ENCODE peak calls at places on chromosomes 7 and 10, in seven cellular contexts. P is H1, G is Peyer's patch, D is suprapubic skin, N is adrenal gland, I is sigmoid colon, U is transverse colon. J is an unnamed sample.

GRCh38 chr10:101022967-101023705 is 7.8 kb downstream of the PDZD7 start:
- DNase-seq in P (no peak), G (no peak), D (no peak), N (no peak), I (peak; percentile 56), U (no peak), J (no peak)

GRCh38 chr10:122849090-122849489 is 3.4 kb upstream of the CUZD1 start:
- DNase-seq in P (no peak), G (no peak), D (no peak), N (no peak), I (no peak), U (no peak), J (no peak)

GRCh38 chr7:44333971-44334733 is 8.8 kb upstream of the CAMK2B start:
- DNase-seq in P (no peak), G (no peak), D (no peak), N (no peak), I (no peak), U (no peak), J (no peak)

GRCh38 chr7:80413395-80413955 is 98.4 kb downstream of the GNAT3 start:
- DNase-seq in P (no peak), G (no peak), D (no peak), N (no peak), I (no peak), U (no peak), J (no peak)

GRCh38 chr7:128073671-128074070 is 42.4 kb upstream of the LRRC4 start:
- DNase-seq in P (no peak), G (no peak), D (no peak), N (no peak), I (no peak), U (no peak), J (peak; percentile 34)

GRCh38 chr10:81569488-81569887 is 305.5 kb upstream of the NRG3 start:
- DNase-seq in P (no peak), G (no peak), D (no peak), N (no peak), I (no peak), U (no peak), J (no peak)

GRCh38 chr7:100583132-100584045 is 2.5 kb downstream of the LRCH4 start:
- DNase-seq in P (no peak), G (peak; percentile 95), D (peak; percentile 78), N (peak; percentile 48), I (peak; percentile 85), U (peak; percentile 72), J (peak; percentile 95)

GRCh38 chr10:131888186-131888604 is 12.6 kb upstream of the PPP2R2D start:
- DNase-seq in P (no peak), G (no peak), D (no peak), N (no peak), I (no peak), U (no peak), J (no peak)

GRCh38 chr10:126240483-126240882 is 147.8 kb downstream of the ADAM12 start:
- DNase-seq in P (no peak), G (no peak), D (no peak), N (no peak), I (no peak), U (no peak), J (no peak)

GRCh38 chr7:75762350-75762917 is 9.6 kb downstream of the CCL26 start:
- DNase-seq in P (no peak), G (no peak), D (no peak), N (no peak), I (no peak), U (no peak), J (no peak)

GRCh38 chr10:110363572-110364411 is 59.1 kb upstream of the SMNDC1 start:
- DNase-seq in P (no peak), G (peak; percentile 35), D (no peak), N (no peak), I (no peak), U (peak; percentile 24), J (no peak)

GRCh38 chr10:4212111-4212635 is 427.2 kb upstream of the KLF6 start:
- DNase-seq in P (no peak), G (no peak), D (no peak), N (no peak), I (no peak), U (no peak), J (no peak)

GRCh38 chr7:47449810-47450586 is 131.9 kb downstream of the TNS3 start:
- DNase-seq in P (no peak), G (no peak), D (no peak), N (no peak), I (no peak), U (no peak), J (no peak)

GRCh38 chr10:43133196-43133808 is 4.9 kb upstream of the CSGALNACT2 start:
- DNase-seq in P (no peak), G (no peak), D (no peak), N (no peak), I (no peak), U (no peak), J (no peak)

GRCh38 chr10:126011995-126012394 is 115.6 kb downstream of the FANK1 start:
- DNase-seq in P (no peak), G (no peak), D (no peak), N (no peak), I (no peak), U (no peak), J (no peak)

GRCh38 chr10:43816351-43817321 is 168.0 kb upstream of the ZNF32 start:
- DNase-seq in P (no peak), G (peak; percentile 67), D (no peak), N (no peak), I (peak; percentile 76), U (peak; percentile 61), J (peak; percentile 82)

GRCh38 chr10:80539421-80539999 is 1.8 kb downstream of the SH2D4B start:
- DNase-seq in P (no peak), G (no peak), D (no peak), N (no peak), I (peak; percentile 55), U (peak; percentile 8), J (peak; percentile 53)

GRCh38 chr7:741850-742249 is 14.8 kb upstream of the PRKAR1B start:
- DNase-seq in P (no peak), G (no peak), D (peak; percentile 59), N (no peak), I (peak; percentile 44), U (no peak), J (peak; percentile 35)

GRCh38 chr10:117734626-117735405 is 192.3 kb downstream of the EMX2 start:
- DNase-seq in P (no peak), G (no peak), D (no peak), N (no peak), I (no peak), U (no peak), J (no peak)

GRCh38 chr7:24902276-24902675 is 77.7 kb downstream of the OSBPL3 start:
- DNase-seq in P (no peak), G (no peak), D (no peak), N (no peak), I (no peak), U (no peak), J (no peak)

GRCh38 chr7:142800103-142800502 is 29.3 kb downstream of the PRSS2 start:
- DNase-seq in P (no peak), G (no peak), D (no peak), N (no peak), I (no peak), U (no peak), J (no peak)

GRCh38 chr7:77651544-77652162 is 44.6 kb upstream of the RSBN1L start:
- DNase-seq in P (no peak), G (no peak), D (no peak), N (no peak), I (no peak), U (no peak), J (no peak)

GRCh38 chr10:36493511-36493880 is 631.9 kb upstream of the ANKRD30A start:
- DNase-seq in P (no peak), G (no peak), D (no peak), N (no peak), I (no peak), U (no peak), J (no peak)

GRCh38 chr7:31052504-31052840 is 364 bp downstream of the ADCYAP1R1 start:
- DNase-seq in P (no peak), G (no peak), D (no peak), N (no peak), I (no peak), U (no peak), J (no peak)
- TF ChIP-seq POLR2A in P (no peak), G (no peak), D (no peak), N (no peak), I (no peak), U (no peak), J (no peak)

DNA sequence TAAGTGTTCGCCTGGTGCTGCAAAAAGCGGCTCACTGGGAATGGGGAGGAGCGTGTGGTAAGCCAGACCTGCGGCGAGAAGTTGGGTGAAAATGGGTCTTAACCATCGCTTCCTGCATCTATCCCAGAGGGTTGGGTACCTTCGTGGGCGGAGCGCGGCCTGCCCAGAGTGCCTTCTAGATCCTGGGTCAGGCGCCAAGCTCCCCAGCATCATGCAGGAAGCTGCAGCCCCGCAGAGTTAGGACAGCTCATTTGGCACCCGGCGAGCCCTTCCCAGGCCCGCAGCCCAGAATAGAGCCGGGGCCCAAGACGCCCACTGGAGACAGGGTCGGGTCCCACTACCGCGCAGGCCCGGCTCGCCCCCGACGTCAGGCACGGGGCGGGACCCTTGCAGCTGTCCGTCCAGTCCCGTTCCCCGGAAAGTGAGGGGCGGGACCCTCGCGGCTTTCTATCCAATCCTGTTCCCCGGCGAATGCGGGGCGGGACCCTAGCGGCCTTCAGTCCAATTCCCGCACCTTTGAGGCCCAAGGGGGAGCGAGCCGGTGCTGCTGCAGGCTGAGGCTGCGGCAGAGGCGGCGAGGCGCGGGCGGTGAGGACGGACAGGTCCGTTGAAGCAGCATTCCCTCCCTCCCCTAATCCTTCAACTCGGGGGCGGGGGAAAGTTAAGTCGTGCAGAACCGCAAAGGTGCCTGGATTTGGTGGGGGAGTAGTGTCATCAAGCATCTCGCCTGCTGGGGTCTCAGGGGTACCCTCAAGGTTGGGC is at the start of gene CROT:
- DNase-seq in P (peak; percentile 78), G (peak; percentile 96), D (peak; percentile 97), N (peak; percentile 96), I (peak; percentile 98), U (peak; percentile 98), J (peak; percentile 98)
- TF ChIP-seq POLR2A in P (peak; percentile 76), G (peak; percentile 92), D (peak; percentile 9), N (peak; percentile 86), I (peak; percentile 34), U (peak; percentile 78), J (no peak)

GRCh38 chr7:6589829-6590644 is at the start of gene INTS15:
- DNase-seq in P (no peak), G (peak; percentile 71), D (peak; percentile 71), N (peak; percentile 82), I (peak; percentile 81), U (peak; percentile 84), J (peak; percentile 96)
- TF ChIP-seq POLR2A in P (peak; percentile 90), G (no peak), D (peak; percentile 61), N (peak; percentile 80), I (no peak), U (no peak), J (no peak)

GRCh38 chr10:995559-995926 is 7.3 kb downstream of the GTPBP4 start:
- DNase-seq in P (no peak), G (no peak), D (no peak), N (no peak), I (no peak), U (no peak), J (no peak)

GRCh38 chr10:997266-998022 is 9.2 kb downstream of the GTPBP4 start:
- DNase-seq in P (no peak), G (no peak), D (no peak), N (peak; percentile 51), I (peak; percentile 13), U (no peak), J (no peak)

GRCh38 chr10:996031-996430 is 7.8 kb downstream of the GTPBP4 start:
- DNase-seq in P (no peak), G (no peak), D (no peak), N (no peak), I (no peak), U (no peak), J (no peak)

GRCh38 chr10:992523-993340 is 4.5 kb downstream of the GTPBP4 start:
- DNase-seq in P (no peak), G (no peak), D (no peak), N (no peak), I (no peak), U (no peak), J (no peak)

GRCh38 chr10:994836-995558 is 6.8 kb downstream of the GTPBP4 start:
- DNase-seq in P (no peak), G (no peak), D (no peak), N (no peak), I (no peak), U (no peak), J (no peak)
- TF ChIP-seq POLR2A in P (peak; percentile 43), G (no peak), D (no peak), N (no peak), I (no peak), U (no peak), J (no peak)

J was measured in spleen.